ENCODE peak calls at places on chromosome 10, in six cellular contexts. W, C, I, V, B and M are unnamed samples.

GRCh38 chr10:13684252-13684791 is 97.6 kb downstream of the PRPF18 start:
- DNase-seq in B (no peak), V (no peak), W (no peak), I (peak), C (no peak), M (no peak)

GRCh38 chr10:82680688-82681087 is 805.7 kb downstream of the NRG3 start:
- DNase-seq in B (no peak), V (no peak), C (no peak), I (no peak), W (no peak), M (no peak)

GRCh38 chr10:49275896-49276295 is 23.1 kb upstream of the C10orf71 start:
- DNase-seq in W (no peak), C (no peak), I (no peak), B (no peak), V (no peak), M (no peak)

GRCh38 chr10:122590158-122590557 is 29.6 kb downstream of the DMBT1 start:
- DNase-seq in I (no peak), B (no peak), V (no peak), W (no peak), C (no peak), M (no peak)

GRCh38 chr10:131961777-131962450 is 19.8 kb downstream of the BNIP3 start:
- DNase-seq in I (no peak), B (no peak), C (no peak), W (no peak), V (no peak), M (peak)

GRCh38 chr10:30637881-30638467 is 8.4 kb upstream of the LYZL2 start:
- DNase-seq in I (peak), C (peak), V (no peak), B (no peak), W (no peak), M (no peak)

GRCh38 chr10:92207061-92207460 is 83.8 kb downstream of the CPEB3 start:
- DNase-seq in V (no peak), C (no peak), I (no peak), W (no peak), B (no peak), M (no peak)

GRCh38 chr10:121525276-121526039 is 72.8 kb downstream of the FGFR2 start:
- DNase-seq in V (no peak), C (no peak), I (no peak), B (no peak), W (peak), M (no peak)

GRCh38 chr10:69863580-69863979 is 61.9 kb downstream of the COL13A1 start:
- DNase-seq in V (no peak), B (no peak), W (no peak), I (peak), C (no peak), M (no peak)

GRCh38 chr10:123995461-123996131 is 97.8 kb downstream of the CHST15 start:
- DNase-seq in B (peak), C (peak), V (peak), W (peak), I (peak), M (peak)

GRCh38 chr10:1726861-1727260 is 10.5 kb downstream of the ADARB2 start:
- DNase-seq in I (no peak), V (no peak), C (no peak), W (no peak), B (no peak), M (no peak)

GRCh38 chr10:6011558-6011957 is 34.2 kb upstream of the IL15RA start:
- DNase-seq in V (no peak), I (no peak), C (no peak), B (no peak), W (no peak), M (no peak)

GRCh38 chr10:116312534-116312933 is 11.7 kb upstream of the CCDC172 start:
- DNase-seq in B (no peak), V (no peak), I (no peak), W (no peak), C (no peak), M (no peak)

DNA sequence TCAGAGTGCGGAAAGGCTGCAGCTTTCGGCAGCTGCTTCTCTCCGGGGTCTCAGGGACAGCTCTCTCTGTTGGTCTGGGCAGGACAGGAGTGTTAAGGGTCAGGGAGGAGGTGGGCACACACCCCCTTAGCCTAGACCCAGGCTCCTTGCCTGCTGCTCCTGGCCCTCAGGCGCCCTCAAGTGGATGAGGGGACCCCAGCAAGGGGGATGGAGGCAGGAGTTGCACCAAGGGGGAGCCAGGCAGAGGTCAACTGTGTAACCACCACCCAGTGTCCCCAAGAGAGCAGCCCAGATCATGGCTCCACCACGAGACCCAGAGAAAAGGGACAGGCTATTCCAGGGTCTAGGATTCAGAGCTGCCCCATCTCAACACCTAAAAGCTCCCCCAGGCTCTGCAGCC is 26.9 kb downstream of the SPOCK2 start:
- DNase-seq in W (no peak), C (no peak), V (no peak), I (no peak), B (peak), M (no peak)
- TF ChIP-seq CTCF in W (peak), C (no peak), V (no peak), I (peak), B (peak), M (no peak)

GRCh38 chr10:103062854-103063642 is 130.0 kb downstream of the NT5C2 start:
- DNase-seq in W (no peak), C (no peak), I (no peak), V (no peak), B (no peak), M (no peak)
- TF ChIP-seq CTCF in W (no peak), C (no peak), I (no peak), V (no peak), B (no peak), M (no peak)

GRCh38 chr10:102299873-102300272 is 54.5 kb downstream of the GBF1 start:
- DNase-seq in V (no peak), W (no peak), I (peak), B (no peak), C (peak), M (no peak)
- TF ChIP-seq CTCF in V (no peak), W (no peak), I (no peak), B (no peak), C (no peak), M (no peak)

DNA sequence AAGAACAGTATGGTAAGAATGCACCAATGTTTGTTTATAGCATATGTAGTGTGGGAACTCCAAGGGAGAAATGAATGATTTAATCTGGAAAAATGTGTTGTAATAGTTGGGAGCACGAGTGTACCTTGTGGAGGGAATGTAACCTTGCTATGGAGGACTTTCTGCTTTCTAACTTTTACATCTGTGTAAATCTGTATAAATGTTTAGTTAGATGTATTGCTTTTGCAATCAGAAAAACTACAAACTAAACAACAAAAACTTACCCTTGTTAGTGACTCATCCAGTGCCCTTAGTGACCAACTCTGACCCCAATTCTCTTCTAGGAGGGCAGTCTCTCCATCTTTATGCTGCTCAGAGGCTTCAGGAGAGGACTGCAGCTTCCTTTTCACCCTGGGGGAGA is 89.3 kb downstream of the CCNY start:
- DNase-seq in B (no peak), W (no peak), I (peak), V (no peak), C (no peak), M (no peak)
- TF ChIP-seq CTCF in B (no peak), W (peak), I (peak), V (no peak), C (no peak), M (no peak)

GRCh38 chr10:84715911-84716310 is 387.5 kb downstream of the CCSER2 start:
- DNase-seq in I (peak), C (peak), V (no peak), B (peak), W (peak), M (peak)
- TF ChIP-seq CTCF in I (peak), C (no peak), V (no peak), B (peak), W (peak), M (peak)

GRCh38 chr10:79390551-79391229 is 43.4 kb downstream of the PPIF start:
- DNase-seq in C (no peak), W (no peak), V (no peak), I (peak), B (peak), M (no peak)
- TF ChIP-seq CTCF in C (no peak), W (peak), V (no peak), I (peak), B (peak), M (no peak)

DNA sequence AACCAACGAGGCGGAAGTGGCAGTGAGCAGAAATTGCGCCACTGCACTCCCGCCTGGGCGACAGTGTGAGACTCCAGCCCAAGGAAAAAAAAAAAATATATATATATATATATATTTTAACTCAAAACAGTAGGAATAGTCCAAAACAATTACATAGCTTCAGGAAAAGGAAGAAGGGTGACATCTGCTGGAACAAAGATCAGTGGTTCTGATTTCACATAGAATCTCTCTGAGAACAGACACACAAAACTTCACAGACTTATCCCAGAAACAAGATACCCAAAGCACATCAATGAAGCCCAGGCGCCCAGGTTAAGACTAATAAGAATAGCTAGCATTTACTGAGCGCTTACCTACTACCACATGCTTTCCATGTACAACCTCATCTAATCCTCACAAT is 45.0 kb downstream of the DNMBP start:
- DNase-seq in C (no peak), I (peak), W (no peak), V (no peak), B (no peak), M (no peak)
- TF ChIP-seq CTCF in C (no peak), I (peak), W (peak), V (no peak), B (no peak), M (no peak)

GRCh38 chr10:125231116-125231812 is 70.9 kb upstream of the CTBP2 start:
- DNase-seq in V (no peak), I (peak), W (no peak), B (no peak), C (peak), M (no peak)
- TF ChIP-seq CTCF in V (no peak), I (peak), W (no peak), B (no peak), C (no peak), M (no peak)

DNA sequence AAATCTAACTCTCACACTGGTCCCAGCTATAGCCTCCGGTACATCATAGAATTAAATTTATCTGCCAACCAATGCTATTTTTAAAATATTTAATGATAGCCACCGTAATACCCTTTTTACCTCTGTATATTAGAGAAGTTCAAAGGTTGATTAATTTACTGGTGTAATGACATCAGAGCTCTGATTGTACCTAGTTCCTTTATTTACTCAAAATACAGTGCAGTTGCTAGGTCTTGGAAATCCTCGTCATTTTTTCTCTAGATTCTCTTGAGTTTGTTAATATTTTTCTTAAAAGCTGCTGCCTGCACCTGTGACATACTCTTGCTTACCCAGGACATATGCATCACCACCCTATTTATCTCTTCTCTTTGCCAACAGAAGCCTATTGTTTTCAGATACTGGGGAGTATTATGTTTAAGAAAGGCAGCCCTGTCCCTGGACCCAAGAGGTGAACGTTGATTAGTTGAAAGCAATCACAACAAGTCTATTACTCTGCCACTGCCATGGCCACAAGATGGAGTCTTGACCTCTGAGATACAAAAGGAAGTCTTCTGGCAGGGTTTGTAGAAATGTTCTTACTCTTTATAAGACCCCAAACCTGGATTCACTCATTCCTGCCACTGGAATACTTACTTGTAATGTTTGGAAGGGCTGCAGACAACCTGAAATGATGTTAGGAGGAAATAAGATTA is 25.6 kb upstream of the TMEM26 start:
- DNase-seq in V (no peak), W (no peak), B (no peak), C (no peak), I (peak), M (no peak)
- TF ChIP-seq CTCF in V (no peak), W (no peak), B (no peak), C (no peak), I (no peak), M (no peak)